ENCODE peak calls at places on chromosomes 4 and X, in five cellular contexts. One of them, this sample, is unnamed.

GRCh38 chrX:17081535-17081934 is 135.1 kb downstream of the REPS2 start:
- DNase-seq in SJSA1: no peak
- DNase-seq in GM23248: no peak
- DNase-seq in stomach: no peak
- DNase-seq in uterus: peak; percentile 22
- DNase-seq in this sample: no peak

GRCh38 chrX:142295190-142295589 is 90.1 kb upstream of the MAGEC2 start:
- DNase-seq in SJSA1: no peak
- DNase-seq in GM23248: no peak
- DNase-seq in stomach: no peak
- DNase-seq in uterus: no peak
- DNase-seq in this sample: no peak

GRCh38 chr4:84451546-84451945 is 47.5 kb downstream of the NKX6-1 start:
- DNase-seq in SJSA1: peak; percentile 4
- DNase-seq in GM23248: peak; percentile 20
- DNase-seq in stomach: no peak
- DNase-seq in uterus: no peak
- DNase-seq in this sample: no peak

GRCh38 chr4:153651961-153652784 is 31.9 kb upstream of the TLR2 start:
- DNase-seq in SJSA1: no peak
- DNase-seq in GM23248: peak; percentile 56
- DNase-seq in stomach: no peak
- DNase-seq in uterus: no peak
- DNase-seq in this sample: no peak

GRCh38 chr4:88341227-88342192 is 37.1 kb upstream of the HERC6 start:
- DNase-seq in SJSA1: peak; percentile 71
- DNase-seq in GM23248: peak; percentile 85
- DNase-seq in stomach: no peak
- DNase-seq in uterus: peak; percentile 65
- DNase-seq in this sample: no peak

GRCh38 chr4:168759959-168760527 is 250.0 kb downstream of the CBR4 start:
- DNase-seq in SJSA1: no peak
- DNase-seq in GM23248: no peak
- DNase-seq in stomach: no peak
- DNase-seq in uterus: no peak
- DNase-seq in this sample: no peak

GRCh38 chr4:72902354-72902753 is 167.2 kb downstream of the COX18 start:
- DNase-seq in SJSA1: no peak
- DNase-seq in GM23248: no peak
- DNase-seq in stomach: no peak
- DNase-seq in uterus: no peak
- DNase-seq in this sample: no peak

GRCh38 chrX:19791562-19791961 is 95.8 kb downstream of the SH3KBP1 start:
- DNase-seq in SJSA1: no peak
- DNase-seq in GM23248: peak; percentile 86
- DNase-seq in stomach: no peak
- DNase-seq in uterus: no peak
- DNase-seq in this sample: no peak

GRCh38 chr4:147839651-147840050 is 107.8 kb downstream of the ARHGAP10 start:
- DNase-seq in SJSA1: no peak
- DNase-seq in GM23248: no peak
- DNase-seq in stomach: no peak
- DNase-seq in uterus: no peak
- DNase-seq in this sample: no peak

GRCh38 chr4:42341518-42342026 is 55.7 kb upstream of the SHISA3 start:
- DNase-seq in SJSA1: no peak
- DNase-seq in GM23248: peak; percentile 21
- DNase-seq in stomach: no peak
- DNase-seq in uterus: no peak
- DNase-seq in this sample: no peak

GRCh38 chr4:48669086-48669485 is 111.0 kb downstream of the FRYL start:
- DNase-seq in SJSA1: no peak
- DNase-seq in GM23248: no peak
- DNase-seq in stomach: no peak
- DNase-seq in uterus: no peak
- DNase-seq in this sample: no peak

GRCh38 chr4:69224891-69225290 is 10.3 kb upstream of the UGT2B11 start:
- DNase-seq in SJSA1: no peak
- DNase-seq in GM23248: no peak
- DNase-seq in stomach: no peak
- DNase-seq in uterus: no peak
- DNase-seq in this sample: no peak
- H3K27ac ChIP-seq in SJSA1: no peak overlapping the region
- H3K27ac ChIP-seq in GM23248: no peak overlapping the region
- H3K27ac ChIP-seq in stomach: no peak overlapping the region
- H3K27ac ChIP-seq in uterus: no peak overlapping the region
- H3K27ac ChIP-seq in this sample: no peak overlapping the region

DNA sequence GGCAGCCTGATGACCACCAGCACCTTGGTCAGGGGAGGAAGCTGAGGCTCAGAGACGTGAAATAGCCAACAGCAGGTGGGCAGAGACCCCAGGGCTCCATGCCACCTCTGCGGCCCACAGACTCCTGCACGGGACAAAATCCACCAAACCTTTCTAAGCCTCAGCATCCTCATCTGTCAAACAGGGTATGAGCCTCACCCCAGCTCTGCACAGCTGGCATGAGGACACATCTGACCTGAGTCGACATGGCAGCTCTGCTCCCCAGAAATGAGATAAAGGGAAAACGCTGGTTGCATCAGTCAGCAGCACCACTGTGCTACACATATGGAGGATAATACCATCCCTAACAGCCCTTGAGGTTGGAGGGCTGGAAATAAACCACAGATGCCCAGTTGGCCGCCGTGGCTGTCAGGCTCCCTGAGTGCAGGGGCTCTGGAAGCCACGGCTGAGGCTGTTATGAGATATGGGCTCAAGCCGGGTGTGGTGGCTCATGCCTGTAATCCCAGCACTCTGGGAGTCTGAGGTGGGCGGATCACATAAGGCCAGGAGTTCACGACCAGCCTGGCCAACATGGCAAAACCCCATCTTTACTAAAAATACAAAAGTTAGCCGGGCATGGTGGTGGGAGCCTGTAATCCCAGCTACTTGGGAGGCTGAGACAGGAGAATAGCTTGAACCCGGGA is 25.0 kb downstream of the C4orf50 start:
- DNase-seq in SJSA1: no peak
- DNase-seq in GM23248: no peak
- DNase-seq in stomach: no peak
- DNase-seq in uterus: no peak
- DNase-seq in this sample: no peak
- H3K27ac ChIP-seq in SJSA1: no peak overlapping the region
- H3K27ac ChIP-seq in GM23248: no peak overlapping the region
- H3K27ac ChIP-seq in stomach: no peak overlapping the region
- H3K27ac ChIP-seq in uterus: no peak overlapping the region
- H3K27ac ChIP-seq in this sample: no peak overlapping the region

DNA sequence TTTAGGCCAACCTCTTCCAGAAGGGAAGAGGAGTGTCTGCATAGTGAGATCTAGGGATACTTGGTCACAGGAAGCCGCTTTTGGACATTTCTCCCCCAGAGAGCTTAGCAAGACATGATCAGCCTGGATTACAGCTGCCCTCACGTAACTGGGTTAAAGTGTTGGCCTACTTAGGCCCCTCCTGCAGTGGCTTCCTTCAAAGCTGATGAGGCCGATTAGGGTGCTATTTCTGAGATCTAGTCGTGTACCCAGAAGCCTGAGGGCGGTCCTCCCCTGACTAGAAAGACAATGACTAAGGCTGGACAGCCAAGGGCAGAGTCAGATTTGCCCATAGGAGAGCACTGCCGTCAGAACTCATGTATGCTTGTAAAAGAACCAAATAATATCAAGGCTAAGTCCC is 135.0 kb downstream of the AMMECR1 start:
- DNase-seq in SJSA1: no peak
- DNase-seq in GM23248: peak; percentile 8
- DNase-seq in stomach: no peak
- DNase-seq in uterus: no peak
- DNase-seq in this sample: no peak
- H3K27ac ChIP-seq in SJSA1: no peak overlapping the region
- H3K27ac ChIP-seq in GM23248: peak overlapping the region; percentile 24
- H3K27ac ChIP-seq in stomach: no peak overlapping the region
- H3K27ac ChIP-seq in uterus: no peak overlapping the region
- H3K27ac ChIP-seq in this sample: no peak overlapping the region

GRCh38 chr4:8276358-8277240 is 7.0 kb downstream of the HTRA3 start:
- DNase-seq in SJSA1: no peak
- DNase-seq in GM23248: peak; percentile 74
- DNase-seq in stomach: peak; percentile 77
- DNase-seq in uterus: no peak
- DNase-seq in this sample: no peak

GRCh38 chr4:8274066-8274652 is 4.6 kb downstream of the HTRA3 start:
- DNase-seq in SJSA1: no peak
- DNase-seq in GM23248: no peak
- DNase-seq in stomach: no peak
- DNase-seq in uterus: no peak
- DNase-seq in this sample: no peak

GRCh38 chr4:8274772-8275241 is 5.3 kb downstream of the HTRA3 start:
- DNase-seq in SJSA1: no peak
- DNase-seq in GM23248: peak; percentile 99
- DNase-seq in stomach: peak; percentile 53
- DNase-seq in uterus: peak; percentile 92
- DNase-seq in this sample: peak; percentile 61

GRCh38 chr4:8277356-8278008 is 7.9 kb downstream of the HTRA3 start:
- DNase-seq in SJSA1: no peak
- DNase-seq in GM23248: no peak
- DNase-seq in stomach: no peak
- DNase-seq in uterus: no peak
- DNase-seq in this sample: no peak

DNA sequence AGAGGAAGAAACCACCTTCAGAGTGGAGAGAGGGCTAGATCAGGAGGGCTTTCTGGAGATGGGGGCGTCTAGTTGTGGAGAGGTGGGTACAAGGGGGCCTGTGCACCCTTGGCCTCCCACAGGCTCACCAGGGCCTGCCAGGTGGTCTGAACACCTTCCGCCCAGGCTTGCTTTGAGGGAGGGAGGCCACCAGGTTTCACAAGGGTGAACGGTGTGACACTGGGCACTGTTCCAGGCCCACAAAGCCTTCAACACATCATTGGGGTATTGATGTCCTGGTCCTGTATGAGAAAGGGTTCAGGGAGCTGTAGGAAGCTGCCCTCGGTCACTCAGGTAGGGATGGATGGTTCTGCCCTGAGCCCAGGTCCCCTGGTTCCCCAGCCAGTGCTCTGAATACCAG is 6.0 kb downstream of the HTRA3 start:
- DNase-seq in SJSA1: no peak
- DNase-seq in GM23248: no peak
- DNase-seq in stomach: no peak
- DNase-seq in uterus: no peak
- DNase-seq in this sample: no peak
- H3K27ac ChIP-seq in SJSA1: no peak overlapping the region
- H3K27ac ChIP-seq in GM23248: no peak overlapping the region
- H3K27ac ChIP-seq in stomach: peak overlapping the region; percentile 4
- H3K27ac ChIP-seq in uterus: peak overlapping the region; percentile 61
- H3K27ac ChIP-seq in this sample: peak overlapping the region; percentile 13

GRCh38 chr4:123503698-123504389 is 107.2 kb downstream of the SPRY1 start:
- DNase-seq in SJSA1: no peak
- DNase-seq in GM23248: no peak
- DNase-seq in stomach: no peak
- DNase-seq in uterus: no peak
- DNase-seq in this sample: no peak

GRCh38 chr4:123505077-123505456 is 108.5 kb downstream of the SPRY1 start:
- DNase-seq in SJSA1: no peak
- DNase-seq in GM23248: no peak
- DNase-seq in stomach: peak; percentile 38
- DNase-seq in uterus: no peak
- DNase-seq in this sample: no peak

GRCh38 chr4:123505457-123506310 is 109.1 kb downstream of the SPRY1 start:
- DNase-seq in SJSA1: peak; percentile 40
- DNase-seq in GM23248: peak; percentile 60
- DNase-seq in stomach: peak; percentile 62
- DNase-seq in uterus: peak; percentile 28
- DNase-seq in this sample: peak; percentile 50

GRCh38 chr4:123510666-123511065 is 114.1 kb downstream of the SPRY1 start:
- DNase-seq in SJSA1: no peak
- DNase-seq in GM23248: no peak
- DNase-seq in stomach: no peak
- DNase-seq in uterus: no peak
- DNase-seq in this sample: no peak

GRCh38 chr4:123506311-123506685 is 109.7 kb downstream of the SPRY1 start:
- DNase-seq in SJSA1: no peak
- DNase-seq in GM23248: no peak
- DNase-seq in stomach: no peak
- DNase-seq in uterus: no peak
- DNase-seq in this sample: no peak
- H3K27ac ChIP-seq in SJSA1: no peak overlapping the region
- H3K27ac ChIP-seq in GM23248: no peak overlapping the region
- H3K27ac ChIP-seq in stomach: peak overlapping the region; percentile 88
- H3K27ac ChIP-seq in uterus: no peak overlapping the region
- H3K27ac ChIP-seq in this sample: no peak overlapping the region

GRCh38 chr4:52051213-52051614 is at the start of gene SPATA18:
- DNase-seq in SJSA1: no peak
- DNase-seq in GM23248: peak; percentile 78
- DNase-seq in stomach: peak; percentile 60
- DNase-seq in uterus: no peak
- DNase-seq in this sample: no peak
- H3K27ac ChIP-seq in SJSA1: no peak within 1 kb of the TSS
- H3K27ac ChIP-seq in GM23248: peak within 1 kb of the TSS; percentile 73
- H3K27ac ChIP-seq in stomach: peak within 1 kb of the TSS; percentile 72
- H3K27ac ChIP-seq in uterus: peak within 1 kb of the TSS; percentile 62
- H3K27ac ChIP-seq in this sample: no peak within 1 kb of the TSS

This sample was measured in caudate nucleus.